ENCODE peak calls at places on chromosomes 1 and 21, in eight cellular contexts. H is NCI-H187, Z is HS-5, D is activated T-helper 1 cell treated with Interleukin-2 at 50 U/mL for 16 hours, M is esophagus muscularis mucosa, L is NCI-H2171 treated with DMSO at 0.1 percent for 48 hours, N is non-pigmented ciliary epithelial cell, J is NAMALWA. W is an unnamed sample.

GRCh38 chr1:230812568-230812967 is 55.8 kb downstream of the C1orf198 start:
- DNase-seq in L (no peak), J (no peak), D (no peak), M (no peak), Z (no peak), H (no peak), N (no peak), W (no peak)

GRCh38 chr21:39441502-39442475 is 3.8 kb downstream of the LCA5L start:
- DNase-seq in J (peak; percentile 78), Z (no peak), M (no peak), D (peak; percentile 5), H (no peak), L (peak; percentile 52), N (no peak), W (peak; percentile 70)

GRCh38 chr1:90706437-90707362 is 10.4 kb downstream of the BARHL2 start:
- DNase-seq in J (no peak), L (no peak), H (no peak), Z (no peak), M (peak; percentile 89), D (no peak), N (no peak), W (no peak)

GRCh38 chr1:48943393-48943792 is 166.7 kb upstream of the BEND5 start:
- DNase-seq in L (no peak), Z (no peak), H (no peak), M (no peak), J (no peak), N (no peak), D (no peak), W (peak; percentile 10)

GRCh38 chr1:162191396-162192322 is 122.2 kb downstream of the NOS1AP start:
- DNase-seq in H (peak; percentile 85), Z (no peak), D (no peak), M (no peak), L (no peak), N (no peak), J (no peak), W (no peak)

GRCh38 chr1:161910516-161911077 is 113.1 kb downstream of the OLFML2B start:
- DNase-seq in L (no peak), Z (no peak), J (no peak), N (no peak), H (no peak), M (no peak), D (no peak), W (peak; percentile 44)

GRCh38 chr1:74502432-74502831 is 10.0 kb downstream of the LRRC53 start:
- DNase-seq in J (peak; percentile 23), Z (peak; percentile 3), H (no peak), N (no peak), D (no peak), M (no peak), L (no peak), W (peak; percentile 58)

GRCh38 chr1:112998592-112999235 is 42.7 kb upstream of the SLC16A1 start:
- DNase-seq in L (peak; percentile 74), J (no peak), D (no peak), N (peak; percentile 48), M (no peak), Z (no peak), H (no peak), W (peak; percentile 97)

GRCh38 chr21:28345934-28346333 is 646.7 kb downstream of the LTN1 start:
- DNase-seq in J (no peak), M (no peak), H (no peak), L (no peak), D (no peak), Z (no peak), N (no peak), W (no peak)

GRCh38 chr21:44699502-44700001 is 2.6 kb downstream of the KRTAP10-12 start:
- DNase-seq in H (no peak), Z (no peak), N (no peak), D (no peak), M (peak; percentile 47), J (no peak), L (no peak), W (no peak)

GRCh38 chr1:22286491-22286890 is 143.6 kb upstream of the WNT4 start:
- DNase-seq in L (no peak), N (no peak), Z (no peak), J (no peak), M (no peak), D (no peak), H (no peak), W (no peak)

GRCh38 chr1:26237230-26237966 is 3.4 kb downstream of the CEP85 start:
- DNase-seq in L (peak; percentile 56), M (no peak), J (no peak), H (no peak), Z (no peak), D (no peak), N (peak; percentile 17), W (peak; percentile 47)

GRCh38 chr1:227449051-227449450 is 114.3 kb upstream of the ZNF678 start:
- DNase-seq in H (no peak), J (peak; percentile 67), Z (no peak), N (no peak), L (peak; percentile 15), M (no peak), D (no peak), W (no peak)

GRCh38 chr1:43538969-43539368 is 8.3 kb downstream of the PTPRF start:
- DNase-seq in D (no peak), Z (no peak), J (no peak), H (no peak), L (no peak), N (no peak), M (no peak), W (no peak)

GRCh38 chr1:174968750-174969244 is 30.9 kb upstream of the CACYBP start:
- DNase-seq in D (no peak), Z (peak; percentile 25), L (no peak), N (peak; percentile 93), M (no peak), J (peak; percentile 46), H (no peak), W (peak; percentile 78)

GRCh38 chr1:155219592-155220031 is 11.1 kb downstream of the MTX1 start:
- DNase-seq in M (no peak), H (peak; percentile 54), J (no peak), D (no peak), L (peak; percentile 50), N (no peak), Z (no peak), W (no peak)

GRCh38 chr1:107140703-107141490 is at the start of gene NTNG1:
- DNase-seq in J (no peak), N (no peak), M (no peak), H (no peak), L (peak; percentile 29), D (no peak), Z (peak; percentile 31), W (no peak)

GRCh38 chr21:42062543-42063022 is 8.5 kb upstream of the UMODL1 start:
- DNase-seq in Z (no peak), L (no peak), H (no peak), M (no peak), D (peak; percentile 85), N (no peak), J (peak; percentile 95), W (no peak)

GRCh38 chr21:44626262-44626661 is 631 bp upstream of the KRTAP10-9 start:
- DNase-seq in J (no peak), H (no peak), M (peak; percentile 64), N (no peak), D (no peak), L (no peak), Z (no peak), W (no peak)

GRCh38 chr21:21200939-21201610 is 202.9 kb downstream of the NCAM2 start:
- DNase-seq in M (no peak), H (no peak), L (no peak), D (no peak), Z (no peak), J (no peak), N (no peak), W (peak; percentile 43)

GRCh38 chr1:22689505-22689904 is 21.1 kb upstream of the EPHB2 start:
- DNase-seq in H (no peak), N (peak; percentile 60), D (no peak), L (no peak), M (no peak), J (no peak), Z (peak; percentile 91), W (peak; percentile 72)

GRCh38 chr1:7265771-7266371 is 480.6 kb downstream of the CAMTA1 start:
- DNase-seq in N (peak; percentile 59), H (peak; percentile 80), Z (peak; percentile 77), D (no peak), J (no peak), L (peak; percentile 15), M (peak; percentile 47), W (peak; percentile 60)

GRCh38 chr1:167446946-167447345 is 71.4 kb downstream of the CD247 start:
- DNase-seq in N (no peak), Z (no peak), L (no peak), D (no peak), M (no peak), H (no peak), J (no peak), W (no peak)

GRCh38 chr21:39927304-39927886 is 60.2 kb downstream of the PCP4 start:
- DNase-seq in D (no peak), J (no peak), L (no peak), M (no peak), N (no peak), H (no peak), Z (no peak), W (no peak)

GRCh38 chr1:22831729-22832413 is 121.2 kb downstream of the EPHB2 start:
- DNase-seq in Z (peak; percentile 84), M (no peak), D (no peak), N (peak; percentile 80), J (no peak), H (no peak), L (no peak), W (peak; percentile 80)

GRCh38 chr21:39630191-39630591 is 17.5 kb downstream of the B3GALT5 start:
- DNase-seq in D (no peak), N (peak; percentile 24), M (peak; percentile 68), H (no peak), L (no peak), Z (peak; percentile 68), J (no peak), W (no peak)